ENCODE peak calls at places on chromosomes 13 and 19, in four cellular contexts. U, W, L and V are unnamed samples.

GRCh38 chr13:108281941-108282340 is 12.4 kb downstream of the TNFSF13B start:
- DNase-seq in W (no peak), L (no peak), U (no peak), V (no peak)

GRCh38 chr19:34851277-34851804 is 75.4 kb upstream of the ZNF30 start:
- DNase-seq in U (no peak), L (no peak), W (no peak), V (no peak)

GRCh38 chr13:79246575-79246949 is 159.5 kb downstream of the RBM26 start:
- DNase-seq in L (no peak), U (no peak), W (no peak), V (no peak)

GRCh38 chr19:19185853-19186728 is 5.9 kb downstream of the BORCS8 start:
- DNase-seq in W (no peak), L (peak; percentile 31), U (peak; percentile 16), V (peak; percentile 70)

GRCh38 chr13:107138987-107139386 is 571.0 kb upstream of the ARGLU1 start:
- DNase-seq in W (peak; percentile 52), L (no peak), U (no peak), V (no peak)

GRCh38 chr19:47637550-47637949 is 28.6 kb downstream of the BICRA start:
- DNase-seq in W (no peak), L (no peak), U (peak; percentile 85), V (no peak)

GRCh38 chr19:39679056-39679790 is 23.5 kb downstream of the LGALS16 start:
- DNase-seq in W (no peak), U (no peak), L (no peak), V (no peak)

GRCh38 chr19:35569281-35569781 is 5.9 kb upstream of the ATP4A start:
- DNase-seq in U (no peak), W (no peak), L (no peak), V (no peak)

GRCh38 chr19:55654323-55654832 is 457 bp upstream of the U2AF2 start:
- DNase-seq in W (peak; percentile 100), U (peak; percentile 98), L (peak; percentile 99), V (peak; percentile 99)

GRCh38 chr19:1882089-1882785 is 3.1 kb downstream of the ABHD17A start:
- DNase-seq in U (no peak), L (no peak), W (no peak), V (peak; percentile 60)

GRCh38 chr13:98273824-98274786 is 97.0 kb upstream of the RNF113B start:
- DNase-seq in L (peak; percentile 40), U (no peak), W (no peak), V (no peak)

GRCh38 chr19:15323496-15324235 is 8.7 kb downstream of the BRD4 start:
- DNase-seq in U (peak; percentile 76), L (peak; percentile 53), W (peak; percentile 44), V (no peak)

DNA sequence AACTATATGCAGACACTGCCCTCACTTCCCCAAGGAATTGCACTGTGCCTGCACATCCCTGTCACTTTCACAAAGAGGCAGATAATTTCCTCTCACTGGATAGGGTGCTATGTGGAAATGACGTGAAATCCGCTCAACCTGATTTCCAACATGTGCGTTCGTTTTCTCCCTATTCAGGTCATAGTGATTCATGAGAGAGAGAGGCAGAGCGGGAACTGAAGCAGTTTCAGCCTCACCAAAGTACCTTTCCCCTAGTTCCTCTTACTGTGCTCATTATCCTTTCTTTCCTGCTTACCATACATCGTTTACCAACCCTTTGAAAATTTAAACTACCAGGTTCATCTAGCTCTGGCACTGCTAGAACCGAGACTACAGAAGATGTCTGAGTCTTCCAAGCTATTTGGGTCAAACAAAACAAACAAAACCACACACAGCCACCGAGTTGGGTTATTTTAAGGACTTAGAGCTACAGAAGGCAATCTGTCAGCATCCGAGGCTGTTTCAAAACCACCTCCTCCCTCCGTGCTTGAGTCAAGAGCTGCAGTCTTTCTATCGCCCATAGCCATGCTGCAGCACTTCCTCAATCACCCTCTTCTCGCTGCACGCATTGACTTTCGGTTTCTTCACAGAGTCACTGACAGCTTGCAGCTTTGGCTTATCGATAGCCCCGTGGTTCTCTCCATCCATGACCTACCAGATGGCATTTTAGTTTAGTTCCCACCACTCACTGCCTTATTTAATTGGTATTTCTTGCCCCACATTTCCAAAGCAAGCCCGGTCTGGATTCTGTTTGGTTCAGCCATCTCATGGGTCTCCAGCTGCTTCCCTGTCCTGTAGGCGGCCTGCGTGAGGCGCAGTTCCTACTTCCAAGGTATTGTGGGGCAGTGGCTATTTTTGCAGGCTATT is 1395.8 kb downstream of the EFNB2 start:
- DNase-seq in W (peak; percentile 8), U (peak; percentile 4), L (peak; percentile 62), V (no peak)
- TF ChIP-seq CTCF in W (no peak), U (peak; percentile 24), L (peak; percentile 24), V (no peak)

DNA sequence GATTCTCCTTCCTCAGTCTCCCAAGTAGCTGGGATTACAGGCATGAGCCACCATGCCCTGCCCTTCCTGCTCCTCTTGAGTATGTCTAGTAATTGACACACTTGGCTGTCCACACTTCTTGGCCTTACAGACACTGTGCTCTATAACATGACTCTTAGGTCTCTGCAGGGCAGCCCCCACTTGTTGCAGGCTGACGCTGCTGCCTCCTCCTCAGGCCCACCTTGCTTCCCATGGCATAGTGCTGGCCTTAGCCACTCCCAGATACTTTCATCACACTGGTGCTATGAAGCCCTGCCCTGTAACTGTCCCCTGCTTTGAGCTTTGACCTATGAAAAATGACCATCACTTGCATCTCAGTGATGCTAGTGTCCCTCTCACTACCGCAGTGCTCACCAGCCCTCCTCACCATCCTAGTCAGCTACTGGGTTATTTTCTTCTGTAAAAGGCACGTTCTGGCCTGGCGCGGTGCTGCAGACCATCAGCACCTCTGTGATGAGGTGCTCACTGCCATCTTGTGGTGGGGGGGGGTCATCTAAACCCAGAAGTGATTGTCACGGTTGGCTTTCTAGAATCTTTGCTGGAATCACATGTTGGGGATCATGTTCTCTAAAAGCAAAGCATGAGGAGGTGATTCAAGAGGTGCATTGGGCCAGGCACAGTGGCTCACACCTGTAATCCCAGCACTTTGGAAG is 9.8 kb downstream of the ERICH4 start:
- DNase-seq in U (no peak), W (no peak), L (no peak), V (no peak)
- TF ChIP-seq CTCF in U (no peak), W (no peak), L (no peak), V (no peak)

DNA sequence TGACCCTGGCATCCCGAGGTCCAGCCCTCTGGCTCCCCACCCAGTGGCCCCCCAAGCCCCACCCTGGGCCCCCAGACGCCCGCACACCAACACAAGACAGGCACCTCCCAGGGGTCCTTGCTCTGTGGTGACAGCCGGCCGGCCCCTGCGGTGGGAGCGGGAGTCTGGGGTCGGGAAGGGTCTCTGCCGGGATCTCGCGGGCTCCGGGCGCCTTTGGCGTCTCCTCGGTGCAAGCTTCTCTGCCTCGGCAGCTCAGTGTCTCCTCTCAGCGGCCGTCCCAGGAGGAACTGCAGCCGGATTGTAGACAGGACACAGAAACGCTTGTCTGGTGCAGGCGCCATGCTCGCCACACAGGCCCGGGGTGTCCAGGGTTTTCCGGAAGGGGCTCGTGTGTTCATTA is 43.7 kb downstream of the TMEM255B start:
- DNase-seq in W (no peak), L (no peak), U (no peak), V (no peak)
- TF ChIP-seq CTCF in W (no peak), L (peak; percentile 2), U (no peak), V (no peak)

GRCh38 chr13:24670174-24670573 is 10.0 kb upstream of the ATP12A start:
- DNase-seq in U (no peak), W (no peak), L (no peak), V (no peak)

GRCh38 chr13:24672141-24673132 is 7.8 kb upstream of the ATP12A start:
- DNase-seq in U (peak; percentile 29), L (no peak), W (no peak), V (no peak)

GRCh38 chr13:24671367-24672117 is 8.7 kb upstream of the ATP12A start:
- DNase-seq in U (peak; percentile 96), W (peak; percentile 50), L (peak; percentile 72), V (peak; percentile 61)

GRCh38 chr13:24668955-24669354 is 11.3 kb upstream of the ATP12A start:
- DNase-seq in W (no peak), L (no peak), U (no peak), V (no peak)

DNA sequence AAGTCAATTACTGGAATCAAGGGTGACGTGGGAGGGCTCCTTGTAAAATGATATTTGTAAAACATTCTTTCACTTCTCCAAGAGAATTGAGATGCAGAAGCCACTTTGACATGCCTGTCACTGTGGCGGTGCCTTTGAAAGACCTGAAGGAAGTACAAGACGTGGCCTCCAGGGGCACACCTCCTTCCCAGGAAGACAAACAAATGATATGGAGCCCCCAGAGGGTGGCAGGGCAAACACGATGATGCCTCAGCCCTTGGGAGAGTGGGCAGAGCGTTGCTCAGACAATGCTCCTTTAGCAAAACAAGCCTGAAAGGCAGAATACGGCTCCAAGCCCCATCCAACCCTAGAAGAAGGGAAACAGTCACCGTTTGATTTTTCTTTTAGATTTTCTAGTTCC is 9.3 kb upstream of the ATP12A start:
- DNase-seq in W (no peak), L (no peak), U (no peak), V (peak; percentile 47)
- TF ChIP-seq CTCF in W (no peak), L (peak; percentile 18), U (peak; percentile 47), V (peak; percentile 45)

DNA sequence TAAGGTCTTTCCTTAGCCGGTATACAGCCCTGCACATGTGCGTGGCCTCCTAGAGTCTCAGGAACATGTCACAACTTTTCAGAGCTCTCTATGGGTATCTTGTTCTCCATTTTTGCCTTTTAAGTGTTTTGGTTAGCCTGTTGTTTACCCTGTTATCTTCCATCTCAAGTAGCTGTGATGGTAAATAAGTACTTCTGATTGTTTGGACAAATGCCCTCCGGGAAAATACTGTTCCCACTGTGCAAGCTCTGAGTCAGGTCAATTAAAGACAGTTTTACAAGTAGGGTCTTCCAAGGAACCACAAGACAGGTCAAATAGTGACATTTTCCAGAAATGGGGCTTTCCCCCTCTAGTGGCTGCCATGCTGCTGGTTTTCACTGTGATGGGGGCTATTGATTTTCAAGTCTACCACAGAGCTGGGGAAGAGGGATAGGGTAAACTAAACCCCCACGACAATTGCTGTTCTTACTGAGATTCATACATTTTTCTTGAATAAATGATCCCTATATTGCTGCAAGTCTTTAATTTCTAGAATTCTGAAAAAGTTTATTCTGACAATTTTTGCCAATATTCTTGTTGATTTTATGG is 109.5 kb downstream of the TM9SF2 start:
- DNase-seq in L (no peak), U (no peak), W (no peak), V (no peak)
- TF ChIP-seq CTCF in L (no peak), U (no peak), W (no peak), V (no peak)

GRCh38 chr13:25731511-25731910 is 320.3 kb downstream of the SHISA2 start:
- DNase-seq in W (no peak), L (no peak), U (no peak), V (no peak)
- TF ChIP-seq CTCF in W (no peak), L (no peak), U (no peak), V (no peak)

DNA sequence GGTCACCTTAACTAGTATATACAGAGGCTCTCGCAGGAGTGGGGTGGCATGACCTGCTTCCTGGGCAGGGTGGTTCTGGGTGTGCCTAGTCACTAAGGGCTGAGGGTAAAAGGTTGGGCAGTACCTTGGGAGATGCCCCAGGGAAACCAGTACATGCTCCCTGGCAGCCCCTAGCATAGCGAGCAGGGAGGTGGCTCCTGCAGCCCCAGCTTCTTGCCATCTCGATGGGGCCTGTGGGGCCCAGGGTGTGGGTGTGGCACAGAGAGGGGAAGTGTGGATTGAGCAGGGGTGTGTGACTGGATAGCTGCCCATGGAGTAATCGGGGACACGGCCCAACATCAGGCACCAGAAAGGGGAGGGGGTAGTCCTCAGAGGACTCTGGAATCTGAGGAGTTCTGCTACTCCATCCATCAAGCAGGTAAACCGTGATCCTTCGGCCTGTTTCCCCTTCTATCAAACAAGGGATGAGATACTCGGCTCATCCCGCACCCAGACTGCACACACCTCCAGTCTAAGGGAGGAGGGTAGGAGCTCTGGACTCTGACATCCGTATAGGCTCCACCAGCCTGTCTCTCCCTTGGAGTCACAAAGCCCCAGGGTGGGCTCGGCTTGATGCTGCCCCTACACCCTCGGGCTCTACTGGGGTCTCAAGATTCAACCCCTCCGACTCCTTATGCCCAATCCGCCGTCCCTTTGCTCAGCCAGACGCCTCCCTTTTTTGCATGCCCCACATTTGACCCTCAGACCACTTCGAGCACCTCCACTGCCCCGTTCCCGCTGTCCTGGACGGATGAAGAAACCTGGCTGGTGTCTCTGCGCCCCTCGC is 1.1 kb downstream of the ZBTB45 start:
- DNase-seq in L (no peak), W (no peak), U (no peak), V (no peak)
- TF ChIP-seq CTCF in L (no peak), W (peak; percentile 33), U (no peak), V (no peak)